ENCODE peak calls at places on chromosomes 1 and 21, in five cellular contexts. M is COLO829, T is GM23338, R is heart left ventricle, L is GOT3. F is an unnamed sample.

GRCh38 chr1:62428351-62428750 is 8.5 kb upstream of the USP1 start:
- DNase-seq in M (no peak), T (no peak), R (no peak), L (no peak), F (no peak)

GRCh38 chr1:167175901-167176300 is 44.8 kb upstream of the POU2F1 start:
- DNase-seq in M (no peak), T (no peak), R (no peak), L (no peak), F (no peak)

GRCh38 chr1:30256911-30257310 is 466.5 kb downstream of the MATN1 start:
- DNase-seq in M (no peak), T (no peak), R (no peak), L (no peak), F (no peak)

GRCh38 chr1:33301273-33301984 is 19.5 kb downstream of the A3GALT2 start:
- DNase-seq in M (peak), T (no peak), R (peak), L (no peak), F (peak)

GRCh38 chr1:117563492-117563875 is 42.4 kb upstream of the TENT5C start:
- DNase-seq in M (no peak), T (no peak), R (no peak), L (no peak), F (no peak)

GRCh38 chr1:22018583-22019559 is 17.4 kb downstream of the CELA3A start:
- DNase-seq in M (peak), T (peak), R (peak), L (peak), F (peak)

GRCh38 chr1:213666113-213666512 is 321.7 kb upstream of the PROX1 start:
- DNase-seq in M (no peak), T (peak), R (no peak), L (no peak), F (peak)

GRCh38 chr1:48469616-48470500 is 2.1 kb downstream of the SPATA6 start:
- DNase-seq in M (no peak), T (no peak), R (peak), L (no peak), F (peak)

GRCh38 chr1:155967410-155968400 is 10.6 kb downstream of the ARHGEF2 start:
- DNase-seq in M (no peak), T (peak), R (peak), L (no peak), F (no peak)

GRCh38 chr1:224914292-224914900 is 15.1 kb upstream of the DNAH14 start:
- DNase-seq in M (no peak), T (peak), R (no peak), L (no peak), F (no peak)

GRCh38 chr21:16534408-16535099 is 804.8 kb downstream of the USP25 start:
- DNase-seq in M (no peak), T (no peak), R (peak), L (peak), F (peak)

GRCh38 chr1:234887026-234887910 is 241.4 kb downstream of the TOMM20 start:
- DNase-seq in M (no peak), T (no peak), R (peak), L (no peak), F (no peak)

GRCh38 chr1:59195151-59195550 is 101.7 kb upstream of the FGGY start:
- DNase-seq in M (no peak), T (no peak), R (no peak), L (no peak), F (no peak)

GRCh38 chr1:223189903-223190724 is 47.1 kb upstream of the TLR5 start:
- DNase-seq in M (no peak), T (no peak), R (no peak), L (no peak), F (no peak)

GRCh38 chr1:209728466-209728865 is 23.8 kb downstream of the HSD11B1 start:
- DNase-seq in M (no peak), T (no peak), R (peak), L (no peak), F (no peak)

GRCh38 chr1:47225430-47226100 is 6.5 kb downstream of the TAL1 start:
- DNase-seq in M (no peak), T (peak), R (no peak), L (no peak), F (no peak)

GRCh38 chr1:155962599-155963211 is 15.6 kb downstream of the ARHGEF2 start:
- DNase-seq in M (no peak), T (no peak), R (peak), L (no peak), F (no peak)

GRCh38 chr21:35138665-35139381 is 89.7 kb upstream of the RUNX1 start:
- DNase-seq in M (peak), T (peak), R (no peak), L (no peak), F (peak)

GRCh38 chr1:2231667-2232254 is 3.6 kb downstream of the SKI start:
- DNase-seq in M (peak), T (peak), R (peak), L (no peak), F (peak)

GRCh38 chr1:115457295-115457694 is 119.2 kb upstream of the NGF start:
- DNase-seq in M (no peak), T (no peak), R (no peak), L (no peak), F (no peak)

GRCh38 chr21:42695324-42696025 is 42.1 kb downstream of the PDE9A start:
- DNase-seq in M (no peak), T (no peak), R (peak), L (no peak), F (no peak)

GRCh38 chr1:156910309-156910782 is 10.1 kb upstream of the LRRC71 start:
- DNase-seq in M (no peak), T (peak), R (no peak), L (no peak), F (peak)

GRCh38 chr1:109112056-109112651 is 1.8 kb upstream of the ELAPOR1 start:
- DNase-seq in M (peak), T (no peak), R (no peak), L (no peak), F (peak)

GRCh38 chr1:58841455-58841854 is 57.6 kb upstream of the JUN start:
- DNase-seq in M (no peak), T (peak), R (no peak), L (no peak), F (peak)

GRCh38 chr1:62144238-62144831 is 50.3 kb upstream of the L1TD1 start:
- DNase-seq in M (peak), T (peak), R (no peak), L (no peak), F (peak)